ENCODE peak calls at places on chromosome X, in six cellular contexts. One of them, this sample, is unnamed.

GRCh38 chrX:71989768-71990167 is 79.1 kb downstream of the NHSL2 start:
- DNase-seq in testis: no peak
- DNase-seq in astrocyte of the spinal cord: peak; percentile 55
- DNase-seq in astrocyte: peak; percentile 10
- DNase-seq in left lung: no peak
- DNase-seq in astrocyte of the cerebellum: no peak
- DNase-seq in this sample: no peak

GRCh38 chrX:51406688-51407519 is 74.3 kb downstream of the NUDT10 start:
- DNase-seq in testis: peak; percentile 77
- DNase-seq in astrocyte of the spinal cord: no peak
- DNase-seq in astrocyte: no peak
- DNase-seq in left lung: no peak
- DNase-seq in astrocyte of the cerebellum: no peak
- DNase-seq in this sample: no peak

GRCh38 chrX:8724176-8724757 is 7.7 kb downstream of the ANOS1 start:
- DNase-seq in testis: no peak
- DNase-seq in astrocyte of the spinal cord: no peak
- DNase-seq in astrocyte: no peak
- DNase-seq in left lung: no peak
- DNase-seq in astrocyte of the cerebellum: no peak
- DNase-seq in this sample: no peak

GRCh38 chrX:292900-293897 is 12.0 kb downstream of the PLCXD1 start:
- DNase-seq in testis: peak; percentile 9
- DNase-seq in astrocyte of the spinal cord: no peak
- DNase-seq in astrocyte: no peak
- DNase-seq in left lung: peak; percentile 68
- DNase-seq in astrocyte of the cerebellum: no peak
- DNase-seq in this sample: no peak

GRCh38 chrX:51608766-51609165 is 9.9 kb downstream of the CENPVL3 start:
- DNase-seq in testis: no peak
- DNase-seq in astrocyte of the spinal cord: no peak
- DNase-seq in astrocyte: peak; percentile 15
- DNase-seq in left lung: no peak
- DNase-seq in astrocyte of the cerebellum: no peak
- DNase-seq in this sample: no peak

GRCh38 chrX:72130762-72131231 is 918 bp downstream of the RTL5 start:
- DNase-seq in testis: peak; percentile 37
- DNase-seq in astrocyte of the spinal cord: no peak
- DNase-seq in astrocyte: no peak
- DNase-seq in left lung: no peak
- DNase-seq in astrocyte of the cerebellum: no peak
- DNase-seq in this sample: no peak

GRCh38 chrX:84046403-84046984 is 141.5 kb downstream of the RPS6KA6 start:
- DNase-seq in testis: peak; percentile 13
- DNase-seq in astrocyte of the spinal cord: peak; percentile 28
- DNase-seq in astrocyte: no peak
- DNase-seq in left lung: no peak
- DNase-seq in astrocyte of the cerebellum: no peak
- DNase-seq in this sample: peak; percentile 1

GRCh38 chrX:1466232-1466661 is 13.5 kb upstream of the ASMTL start:
- DNase-seq in testis: no peak
- DNase-seq in astrocyte of the spinal cord: no peak
- DNase-seq in astrocyte: no peak
- DNase-seq in left lung: no peak
- DNase-seq in astrocyte of the cerebellum: no peak
- DNase-seq in this sample: no peak

GRCh38 chrX:32644476-32644875 is 566.9 kb downstream of the DMD start:
- DNase-seq in testis: no peak
- DNase-seq in astrocyte of the spinal cord: no peak
- DNase-seq in astrocyte: no peak
- DNase-seq in left lung: no peak
- DNase-seq in astrocyte of the cerebellum: no peak
- DNase-seq in this sample: no peak

GRCh38 chrX:52363247-52363883 is 5.5 kb upstream of the XAGE2 start:
- DNase-seq in testis: no peak
- DNase-seq in astrocyte of the spinal cord: no peak
- DNase-seq in astrocyte: no peak
- DNase-seq in left lung: no peak
- DNase-seq in astrocyte of the cerebellum: no peak
- DNase-seq in this sample: peak; percentile 4

GRCh38 chrX:78622834-78623233 is 36.3 kb downstream of the RTL3 start:
- DNase-seq in testis: no peak
- DNase-seq in astrocyte of the spinal cord: no peak
- DNase-seq in astrocyte: no peak
- DNase-seq in left lung: no peak
- DNase-seq in astrocyte of the cerebellum: no peak
- DNase-seq in this sample: no peak

GRCh38 chrX:106000203-106000602 is 38.3 kb downstream of the SERPINA7 start:
- DNase-seq in testis: no peak
- DNase-seq in astrocyte of the spinal cord: no peak
- DNase-seq in astrocyte: no peak
- DNase-seq in left lung: no peak
- DNase-seq in astrocyte of the cerebellum: no peak
- DNase-seq in this sample: no peak

GRCh38 chrX:71302461-71303213 is 1.1 kb downstream of the ITGB1BP2 start:
- DNase-seq in testis: no peak
- DNase-seq in astrocyte of the spinal cord: no peak
- DNase-seq in astrocyte: peak; percentile 12
- DNase-seq in left lung: no peak
- DNase-seq in astrocyte of the cerebellum: no peak
- DNase-seq in this sample: no peak

GRCh38 chrX:152632445-152633097 is 5.1 kb upstream of the GABRQ start:
- DNase-seq in testis: peak; percentile 72
- DNase-seq in astrocyte of the spinal cord: peak; percentile 43
- DNase-seq in astrocyte: no peak
- DNase-seq in left lung: no peak
- DNase-seq in astrocyte of the cerebellum: peak; percentile 19
- DNase-seq in this sample: no peak

GRCh38 chrX:13064599-13065143 is 20.3 kb upstream of the FAM9C start:
- DNase-seq in testis: peak; percentile 23
- DNase-seq in astrocyte of the spinal cord: peak; percentile 79
- DNase-seq in astrocyte: peak; percentile 77
- DNase-seq in left lung: no peak
- DNase-seq in astrocyte of the cerebellum: peak; percentile 32
- DNase-seq in this sample: no peak

GRCh38 chrX:153820601-153821000 is 9.7 kb downstream of the PDZD4 start:
- DNase-seq in testis: no peak
- DNase-seq in astrocyte of the spinal cord: no peak
- DNase-seq in astrocyte: no peak
- DNase-seq in left lung: no peak
- DNase-seq in astrocyte of the cerebellum: no peak
- DNase-seq in this sample: no peak

GRCh38 chrX:136725446-136726104 is 55.2 kb downstream of the ARHGEF6 start:
- DNase-seq in testis: no peak
- DNase-seq in astrocyte of the spinal cord: peak; percentile 67
- DNase-seq in astrocyte: peak; percentile 54
- DNase-seq in left lung: no peak
- DNase-seq in astrocyte of the cerebellum: peak; percentile 29
- DNase-seq in this sample: peak; percentile 9

GRCh38 chrX:25022499-25023325 is 6.9 kb upstream of the ARX start:
- DNase-seq in testis: no peak
- DNase-seq in astrocyte of the spinal cord: no peak
- DNase-seq in astrocyte: no peak
- DNase-seq in left lung: no peak
- DNase-seq in astrocyte of the cerebellum: no peak
- DNase-seq in this sample: no peak

GRCh38 chrX:25020391-25021131 is 4.8 kb upstream of the ARX start:
- DNase-seq in testis: no peak
- DNase-seq in astrocyte of the spinal cord: no peak
- DNase-seq in astrocyte: no peak
- DNase-seq in left lung: no peak
- DNase-seq in astrocyte of the cerebellum: no peak
- DNase-seq in this sample: no peak

GRCh38 chrX:25019707-25020390 is 4.1 kb upstream of the ARX start:
- DNase-seq in testis: no peak
- DNase-seq in astrocyte of the spinal cord: no peak
- DNase-seq in astrocyte: no peak
- DNase-seq in left lung: no peak
- DNase-seq in astrocyte of the cerebellum: no peak
- DNase-seq in this sample: no peak

GRCh38 chrX:25018682-25019081 is 2.9 kb upstream of the ARX start:
- DNase-seq in testis: no peak
- DNase-seq in astrocyte of the spinal cord: no peak
- DNase-seq in astrocyte: no peak
- DNase-seq in left lung: no peak
- DNase-seq in astrocyte of the cerebellum: no peak
- DNase-seq in this sample: no peak

GRCh38 chrX:25021132-25021498 is 5.3 kb upstream of the ARX start:
- DNase-seq in testis: no peak
- DNase-seq in astrocyte of the spinal cord: no peak
- DNase-seq in astrocyte: no peak
- DNase-seq in left lung: no peak
- DNase-seq in astrocyte of the cerebellum: no peak
- DNase-seq in this sample: no peak
- H3K4me3 ChIP-seq in testis: no peak overlapping the region
- H3K4me3 ChIP-seq in astrocyte of the spinal cord: no peak overlapping the region
- H3K4me3 ChIP-seq in astrocyte: peak overlapping the region; percentile 39
- H3K4me3 ChIP-seq in left lung: no peak overlapping the region
- H3K4me3 ChIP-seq in astrocyte of the cerebellum: no peak overlapping the region
- H3K4me3 ChIP-seq in this sample: no peak overlapping the region

DNA sequence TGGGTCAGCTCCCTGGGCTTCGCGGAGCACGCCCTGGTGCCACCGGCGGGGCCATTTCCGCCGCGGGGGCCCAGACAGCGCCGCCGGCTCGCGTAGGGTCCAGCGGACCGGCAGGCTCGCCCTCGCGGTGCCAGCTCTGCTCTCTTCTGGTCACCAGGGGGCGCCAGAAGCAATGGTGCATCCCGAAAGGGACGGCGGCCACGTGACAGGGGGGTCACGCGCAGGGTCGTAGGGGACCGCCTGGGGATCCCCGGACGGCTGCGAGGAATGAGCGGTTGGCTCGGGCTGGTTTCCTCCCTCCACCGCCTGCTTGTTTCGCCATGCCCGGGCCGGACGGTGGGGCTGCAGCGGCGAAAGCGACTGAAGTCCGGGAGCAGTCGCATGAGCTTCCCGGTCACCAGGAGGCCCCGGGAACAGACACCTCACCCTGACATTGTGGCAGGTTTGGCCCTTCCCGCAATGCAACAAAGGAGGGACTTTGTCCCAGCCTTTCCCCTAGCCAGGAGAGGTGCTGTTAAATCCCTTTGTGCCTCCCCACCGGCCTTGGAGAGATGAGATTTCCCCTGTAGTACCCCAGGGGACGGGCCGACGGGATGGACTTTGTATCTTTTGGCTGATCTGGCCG is 15.8 kb downstream of the ZCCHC12 start:
- DNase-seq in testis: peak; percentile 92
- DNase-seq in astrocyte of the spinal cord: peak; percentile 31
- DNase-seq in astrocyte: no peak
- DNase-seq in left lung: peak; percentile 93
- DNase-seq in astrocyte of the cerebellum: no peak
- DNase-seq in this sample: no peak
- H3K4me3 ChIP-seq in testis: peak overlapping the region; percentile 42
- H3K4me3 ChIP-seq in astrocyte of the spinal cord: peak overlapping the region; percentile 42
- H3K4me3 ChIP-seq in astrocyte: peak overlapping the region; percentile 52
- H3K4me3 ChIP-seq in left lung: peak overlapping the region; percentile 37
- H3K4me3 ChIP-seq in astrocyte of the cerebellum: peak overlapping the region; percentile 36
- H3K4me3 ChIP-seq in this sample: peak overlapping the region; percentile 51

GRCh38 chrX:128759745-128760144 is 707.5 kb upstream of the ACTRT1 start:
- DNase-seq in testis: no peak
- DNase-seq in astrocyte of the spinal cord: no peak
- DNase-seq in astrocyte: no peak
- DNase-seq in left lung: no peak
- DNase-seq in astrocyte of the cerebellum: no peak
- DNase-seq in this sample: no peak

GRCh38 chrX:128754130-128754529 is 701.9 kb upstream of the ACTRT1 start:
- DNase-seq in testis: no peak
- DNase-seq in astrocyte of the spinal cord: no peak
- DNase-seq in astrocyte: no peak
- DNase-seq in left lung: no peak
- DNase-seq in astrocyte of the cerebellum: no peak
- DNase-seq in this sample: no peak

DNA sequence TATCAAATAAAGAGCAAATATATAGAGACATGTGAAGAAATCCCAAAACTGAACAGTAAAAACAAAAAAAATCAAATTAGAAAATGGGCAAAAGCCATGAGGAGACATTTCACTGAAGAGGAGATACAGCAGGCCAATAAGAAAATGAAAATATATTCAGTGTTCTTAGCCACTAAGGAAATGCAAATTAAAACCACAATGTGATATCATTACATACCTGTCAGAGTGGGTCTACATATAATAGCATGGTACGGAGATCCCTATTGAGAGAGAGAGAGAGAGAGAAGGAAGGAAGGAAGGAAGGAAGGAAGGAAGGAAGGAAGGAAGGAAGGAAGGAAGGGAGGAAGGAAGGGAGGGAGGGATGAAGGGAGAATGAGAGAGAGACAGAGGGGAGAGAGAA is 707.0 kb upstream of the ACTRT1 start:
- DNase-seq in testis: no peak
- DNase-seq in astrocyte of the spinal cord: no peak
- DNase-seq in astrocyte: no peak
- DNase-seq in left lung: no peak
- DNase-seq in astrocyte of the cerebellum: no peak
- DNase-seq in this sample: no peak
- H3K4me3 ChIP-seq in testis: no peak overlapping the region
- H3K4me3 ChIP-seq in astrocyte of the spinal cord: no peak overlapping the region
- H3K4me3 ChIP-seq in astrocyte: no peak overlapping the region
- H3K4me3 ChIP-seq in left lung: no peak overlapping the region
- H3K4me3 ChIP-seq in astrocyte of the cerebellum: no peak overlapping the region
- H3K4me3 ChIP-seq in this sample: no peak overlapping the region

GRCh38 chrX:74924449-74925209 is 623 bp downstream of the NEXMIF start:
- DNase-seq in testis: peak; percentile 36
- DNase-seq in astrocyte of the spinal cord: peak; percentile 6
- DNase-seq in astrocyte: peak; percentile 1
- DNase-seq in left lung: peak; percentile 68
- DNase-seq in astrocyte of the cerebellum: no peak
- DNase-seq in this sample: no peak

GRCh38 chrX:74925210-74926088 is at the start of gene NEXMIF:
- DNase-seq in testis: peak; percentile 19
- DNase-seq in astrocyte of the spinal cord: no peak
- DNase-seq in astrocyte: peak; percentile 0
- DNase-seq in left lung: no peak
- DNase-seq in astrocyte of the cerebellum: no peak
- DNase-seq in this sample: no peak

GRCh38 chrX:74922922-74923321 is 2.3 kb downstream of the NEXMIF start:
- DNase-seq in testis: no peak
- DNase-seq in astrocyte of the spinal cord: no peak
- DNase-seq in astrocyte: no peak
- DNase-seq in left lung: no peak
- DNase-seq in astrocyte of the cerebellum: no peak
- DNase-seq in this sample: no peak

DNA sequence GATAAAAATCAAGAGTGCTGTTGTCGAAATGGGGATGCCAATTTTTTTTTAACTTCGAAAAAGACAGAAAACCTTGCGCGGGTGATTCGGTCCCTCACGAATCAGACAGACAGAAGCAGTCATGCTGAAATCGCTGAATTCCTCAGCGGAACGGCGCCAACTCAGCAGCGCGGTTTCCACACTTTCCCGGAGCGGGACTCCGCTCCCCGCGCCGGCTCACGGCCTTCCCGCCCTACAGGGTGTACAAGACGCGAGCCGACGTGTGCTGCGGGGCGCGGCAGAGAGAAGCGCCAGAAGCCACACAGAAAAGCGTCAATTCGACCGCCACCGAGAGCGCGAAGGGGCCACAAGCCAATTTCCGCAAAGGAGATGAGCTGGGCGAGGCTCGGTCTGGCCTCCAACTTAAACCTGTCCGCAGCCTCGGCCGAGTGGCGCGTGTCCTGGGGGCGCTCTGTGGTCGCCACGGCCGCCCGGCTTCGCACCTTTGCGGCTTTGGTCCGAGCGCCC is 1.3 kb downstream of the NEXMIF start:
- DNase-seq in testis: peak; percentile 33
- DNase-seq in astrocyte of the spinal cord: no peak
- DNase-seq in astrocyte: no peak
- DNase-seq in left lung: peak; percentile 51
- DNase-seq in astrocyte of the cerebellum: no peak
- DNase-seq in this sample: no peak
- H3K4me3 ChIP-seq in testis: peak overlapping the region; percentile 40
- H3K4me3 ChIP-seq in astrocyte of the spinal cord: no peak overlapping the region
- H3K4me3 ChIP-seq in astrocyte: peak overlapping the region; percentile 28
- H3K4me3 ChIP-seq in left lung: peak overlapping the region; percentile 33
- H3K4me3 ChIP-seq in astrocyte of the cerebellum: peak overlapping the region; percentile 32
- H3K4me3 ChIP-seq in this sample: no peak overlapping the region